ENCODE peak calls at places on chromosomes 2 and 18, in nine cellular contexts. One of them, this sample, is unnamed.

GRCh38 chr2:173903611-173904394 is 61.4 kb downstream of the SP3 start:
- DNase-seq in A549: no peak
- DNase-seq in endothelial cell of umbilical vein: no peak
- DNase-seq in testis: no peak
- DNase-seq in esophagus squamous epithelium: no peak
- DNase-seq in Peyer's patch: no peak
- DNase-seq in suprapubic skin: no peak
- DNase-seq in breast epithelium: no peak
- DNase-seq in uterus: no peak
- DNase-seq in this sample: no peak

GRCh38 chr18:13611058-13611615 is 115.2 kb downstream of the FAM210A start:
- DNase-seq in breast epithelium: peak; percentile 60
- DNase-seq in uterus: no peak
- DNase-seq in endothelial cell of umbilical vein: peak; percentile 56
- DNase-seq in suprapubic skin: no peak
- DNase-seq in testis: peak; percentile 31
- DNase-seq in A549: no peak
- DNase-seq in Peyer's patch: peak; percentile 70
- DNase-seq in esophagus squamous epithelium: no peak
- DNase-seq in this sample: no peak

GRCh38 chr2:239409976-239410375 is 9.2 kb upstream of the HDAC4 start:
- DNase-seq in uterus: no peak
- DNase-seq in A549: no peak
- DNase-seq in Peyer's patch: no peak
- DNase-seq in endothelial cell of umbilical vein: no peak
- DNase-seq in breast epithelium: no peak
- DNase-seq in suprapubic skin: no peak
- DNase-seq in esophagus squamous epithelium: no peak
- DNase-seq in testis: no peak
- DNase-seq in this sample: no peak

GRCh38 chr2:179410552-179411356 is 146.1 kb upstream of the SESTD1 start:
- DNase-seq in endothelial cell of umbilical vein: peak; percentile 60
- DNase-seq in breast epithelium: no peak
- DNase-seq in Peyer's patch: no peak
- DNase-seq in uterus: peak; percentile 20
- DNase-seq in esophagus squamous epithelium: no peak
- DNase-seq in A549: peak; percentile 62
- DNase-seq in testis: peak; percentile 72
- DNase-seq in suprapubic skin: no peak
- DNase-seq in this sample: peak; percentile 64

GRCh38 chr2:126687503-126687902 is 31.5 kb downstream of the GYPC start:
- DNase-seq in esophagus squamous epithelium: no peak
- DNase-seq in suprapubic skin: no peak
- DNase-seq in endothelial cell of umbilical vein: no peak
- DNase-seq in Peyer's patch: no peak
- DNase-seq in A549: no peak
- DNase-seq in breast epithelium: no peak
- DNase-seq in uterus: no peak
- DNase-seq in testis: no peak
- DNase-seq in this sample: no peak

GRCh38 chr18:50009772-50010171 is 185.2 kb downstream of the MYO5B start:
- DNase-seq in suprapubic skin: no peak
- DNase-seq in testis: peak; percentile 55
- DNase-seq in esophagus squamous epithelium: no peak
- DNase-seq in Peyer's patch: peak; percentile 22
- DNase-seq in uterus: no peak
- DNase-seq in A549: peak; percentile 37
- DNase-seq in endothelial cell of umbilical vein: peak; percentile 40
- DNase-seq in breast epithelium: peak; percentile 22
- DNase-seq in this sample: peak; percentile 67

GRCh38 chr2:163553601-163554000 is 182.2 kb downstream of the FIGN start:
- DNase-seq in breast epithelium: no peak
- DNase-seq in A549: no peak
- DNase-seq in testis: no peak
- DNase-seq in uterus: no peak
- DNase-seq in endothelial cell of umbilical vein: peak; percentile 76
- DNase-seq in Peyer's patch: no peak
- DNase-seq in esophagus squamous epithelium: no peak
- DNase-seq in suprapubic skin: no peak
- DNase-seq in this sample: no peak

GRCh38 chr2:111175615-111176014 is 54.9 kb downstream of the BCL2L11 start:
- DNase-seq in endothelial cell of umbilical vein: no peak
- DNase-seq in esophagus squamous epithelium: no peak
- DNase-seq in A549: no peak
- DNase-seq in uterus: no peak
- DNase-seq in Peyer's patch: no peak
- DNase-seq in suprapubic skin: no peak
- DNase-seq in breast epithelium: no peak
- DNase-seq in testis: no peak
- DNase-seq in this sample: no peak

GRCh38 chr2:74864728-74865722 is 31.1 kb downstream of the HK2 start:
- DNase-seq in uterus: no peak
- DNase-seq in suprapubic skin: no peak
- DNase-seq in Peyer's patch: no peak
- DNase-seq in testis: peak; percentile 50
- DNase-seq in esophagus squamous epithelium: no peak
- DNase-seq in breast epithelium: peak; percentile 50
- DNase-seq in A549: no peak
- DNase-seq in endothelial cell of umbilical vein: no peak
- DNase-seq in this sample: no peak

GRCh38 chr2:1041012-1041805 is 90.6 kb downstream of the SNTG2 start:
- DNase-seq in A549: no peak
- DNase-seq in uterus: no peak
- DNase-seq in esophagus squamous epithelium: no peak
- DNase-seq in endothelial cell of umbilical vein: no peak
- DNase-seq in breast epithelium: no peak
- DNase-seq in Peyer's patch: no peak
- DNase-seq in testis: no peak
- DNase-seq in suprapubic skin: no peak
- DNase-seq in this sample: peak; percentile 59

GRCh38 chr2:200863655-200864205 is 728 bp downstream of the CLK1 start:
- DNase-seq in A549: peak; percentile 39
- DNase-seq in Peyer's patch: no peak
- DNase-seq in esophagus squamous epithelium: no peak
- DNase-seq in testis: peak; percentile 40
- DNase-seq in endothelial cell of umbilical vein: no peak
- DNase-seq in breast epithelium: no peak
- DNase-seq in uterus: no peak
- DNase-seq in suprapubic skin: no peak
- DNase-seq in this sample: no peak

GRCh38 chr2:172074254-172074653 is 11.1 kb upstream of the DLX1 start:
- DNase-seq in esophagus squamous epithelium: no peak
- DNase-seq in testis: no peak
- DNase-seq in suprapubic skin: no peak
- DNase-seq in breast epithelium: no peak
- DNase-seq in A549: no peak
- DNase-seq in endothelial cell of umbilical vein: no peak
- DNase-seq in Peyer's patch: no peak
- DNase-seq in uterus: no peak
- DNase-seq in this sample: no peak

GRCh38 chr2:135664623-135665068 is 77.0 kb upstream of the UBXN4 start:
- DNase-seq in testis: no peak
- DNase-seq in Peyer's patch: no peak
- DNase-seq in esophagus squamous epithelium: no peak
- DNase-seq in uterus: no peak
- DNase-seq in suprapubic skin: no peak
- DNase-seq in endothelial cell of umbilical vein: peak; percentile 31
- DNase-seq in A549: no peak
- DNase-seq in breast epithelium: no peak
- DNase-seq in this sample: no peak

GRCh38 chr2:105750735-105751134 is 6.0 kb downstream of the NCK2 start:
- DNase-seq in uterus: no peak
- DNase-seq in suprapubic skin: peak; percentile 18
- DNase-seq in testis: no peak
- DNase-seq in esophagus squamous epithelium: no peak
- DNase-seq in A549: no peak
- DNase-seq in Peyer's patch: no peak
- DNase-seq in endothelial cell of umbilical vein: no peak
- DNase-seq in breast epithelium: no peak
- DNase-seq in this sample: no peak

DNA sequence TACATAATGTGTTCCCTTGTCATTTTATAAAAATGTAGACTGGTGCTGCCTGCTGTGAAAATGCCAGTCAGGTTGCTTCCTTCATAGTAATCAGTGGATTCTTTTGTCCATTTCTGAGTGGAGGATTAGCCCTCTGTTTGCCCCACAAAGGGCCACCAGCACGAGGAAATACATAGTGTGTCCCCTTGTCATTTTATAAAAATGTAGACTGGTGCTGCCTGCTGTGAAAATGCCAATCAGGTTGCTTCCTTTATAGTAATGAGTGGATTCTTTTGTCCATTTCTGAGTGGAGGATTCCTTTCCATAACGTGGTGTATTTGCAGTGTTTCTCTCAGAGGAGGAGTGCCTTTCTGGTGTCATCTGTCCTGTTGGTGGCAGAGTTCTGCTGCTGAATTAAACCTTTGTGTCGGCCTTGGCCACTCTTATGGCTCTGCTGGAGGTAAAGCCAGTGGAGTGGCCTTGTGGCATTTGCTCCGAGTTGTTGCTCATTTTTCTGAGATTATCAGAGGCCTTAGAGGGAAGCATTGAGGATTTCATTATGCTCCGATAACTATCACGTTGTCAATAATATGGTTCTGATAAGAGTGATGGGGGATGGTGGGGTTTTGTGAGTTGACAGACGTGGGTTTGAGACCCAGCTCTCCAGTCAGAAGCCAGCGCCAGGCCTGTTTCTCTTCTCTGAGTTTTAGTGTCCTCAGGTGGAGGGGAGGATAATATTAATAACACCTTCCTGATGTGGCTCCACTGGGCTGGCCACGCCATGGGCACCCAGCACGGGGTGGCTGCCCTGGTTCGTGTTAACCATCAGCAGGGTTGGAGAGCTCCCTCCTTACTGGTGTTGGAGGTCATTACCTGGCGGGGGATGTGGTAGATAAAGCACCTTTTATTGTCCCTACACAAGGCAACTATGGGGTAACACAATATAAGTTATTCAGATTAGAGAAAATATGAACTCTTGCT is 96.6 kb downstream of the NEDD4L start:
- DNase-seq in testis: peak; percentile 56
- DNase-seq in suprapubic skin: no peak
- DNase-seq in endothelial cell of umbilical vein: no peak
- DNase-seq in A549: no peak
- DNase-seq in Peyer's patch: no peak
- DNase-seq in esophagus squamous epithelium: no peak
- DNase-seq in breast epithelium: no peak
- DNase-seq in uterus: no peak
- DNase-seq in this sample: peak; percentile 30
- TF ChIP-seq CTCF in testis: no peak
- TF ChIP-seq CTCF in suprapubic skin: no peak
- TF ChIP-seq CTCF in endothelial cell of umbilical vein: no peak
- TF ChIP-seq CTCF in A549: no peak
- TF ChIP-seq CTCF in Peyer's patch: peak; percentile 40
- TF ChIP-seq CTCF in esophagus squamous epithelium: no peak
- TF ChIP-seq CTCF in breast epithelium: peak; percentile 34
- TF ChIP-seq CTCF in uterus: no peak
- TF ChIP-seq CTCF in this sample: no peak

GRCh38 chr2:21002814-21003192 is 41.1 kb downstream of the APOB start:
- DNase-seq in testis: no peak
- DNase-seq in Peyer's patch: no peak
- DNase-seq in esophagus squamous epithelium: no peak
- DNase-seq in breast epithelium: no peak
- DNase-seq in suprapubic skin: no peak
- DNase-seq in A549: no peak
- DNase-seq in endothelial cell of umbilical vein: no peak
- DNase-seq in uterus: no peak
- DNase-seq in this sample: no peak
- TF ChIP-seq POLR2A in testis: no peak
- TF ChIP-seq POLR2A in Peyer's patch: no peak
- TF ChIP-seq POLR2A in esophagus squamous epithelium: no peak
- TF ChIP-seq POLR2A in breast epithelium: no peak
- TF ChIP-seq POLR2A in suprapubic skin: no peak
- TF ChIP-seq POLR2A in A549: no peak
- TF ChIP-seq POLR2A in endothelial cell of umbilical vein: no peak
- TF ChIP-seq POLR2A in uterus: no peak
- TF ChIP-seq POLR2A in this sample: no peak

GRCh38 chr2:197515277-197515797 is 529 bp upstream of the MOB4 start:
- DNase-seq in breast epithelium: no peak
- DNase-seq in Peyer's patch: no peak
- DNase-seq in suprapubic skin: no peak
- DNase-seq in uterus: no peak
- DNase-seq in A549: no peak
- DNase-seq in endothelial cell of umbilical vein: no peak
- DNase-seq in testis: no peak
- DNase-seq in esophagus squamous epithelium: no peak
- DNase-seq in this sample: no peak

GRCh38 chr2:197517150-197517549 is 1.3 kb downstream of the MOB4 start:
- DNase-seq in A549: no peak
- DNase-seq in Peyer's patch: no peak
- DNase-seq in breast epithelium: no peak
- DNase-seq in suprapubic skin: no peak
- DNase-seq in endothelial cell of umbilical vein: no peak
- DNase-seq in uterus: no peak
- DNase-seq in testis: no peak
- DNase-seq in esophagus squamous epithelium: no peak
- DNase-seq in this sample: no peak

GRCh38 chr2:197514754-197515153 is 1.1 kb upstream of the MOB4 start:
- DNase-seq in Peyer's patch: no peak
- DNase-seq in esophagus squamous epithelium: no peak
- DNase-seq in endothelial cell of umbilical vein: no peak
- DNase-seq in uterus: no peak
- DNase-seq in A549: no peak
- DNase-seq in testis: no peak
- DNase-seq in suprapubic skin: no peak
- DNase-seq in breast epithelium: no peak
- DNase-seq in this sample: no peak

GRCh38 chr2:197515798-197516761 is at the start of gene MOB4:
- DNase-seq in breast epithelium: peak; percentile 88
- DNase-seq in testis: peak; percentile 96
- DNase-seq in Peyer's patch: peak; percentile 93
- DNase-seq in esophagus squamous epithelium: peak; percentile 71
- DNase-seq in suprapubic skin: peak; percentile 96
- DNase-seq in uterus: peak; percentile 92
- DNase-seq in endothelial cell of umbilical vein: peak; percentile 97
- DNase-seq in A549: peak; percentile 96
- DNase-seq in this sample: peak; percentile 96
- TF ChIP-seq CTCF in breast epithelium: no peak
- TF ChIP-seq CTCF in testis: no peak
- TF ChIP-seq CTCF in Peyer's patch: peak; percentile 9
- TF ChIP-seq CTCF in esophagus squamous epithelium: no peak
- TF ChIP-seq CTCF in suprapubic skin: no peak
- TF ChIP-seq CTCF in uterus: no peak
- TF ChIP-seq CTCF in endothelial cell of umbilical vein: no peak
- TF ChIP-seq CTCF in A549: no peak
- TF ChIP-seq CTCF in this sample: no peak

DNA sequence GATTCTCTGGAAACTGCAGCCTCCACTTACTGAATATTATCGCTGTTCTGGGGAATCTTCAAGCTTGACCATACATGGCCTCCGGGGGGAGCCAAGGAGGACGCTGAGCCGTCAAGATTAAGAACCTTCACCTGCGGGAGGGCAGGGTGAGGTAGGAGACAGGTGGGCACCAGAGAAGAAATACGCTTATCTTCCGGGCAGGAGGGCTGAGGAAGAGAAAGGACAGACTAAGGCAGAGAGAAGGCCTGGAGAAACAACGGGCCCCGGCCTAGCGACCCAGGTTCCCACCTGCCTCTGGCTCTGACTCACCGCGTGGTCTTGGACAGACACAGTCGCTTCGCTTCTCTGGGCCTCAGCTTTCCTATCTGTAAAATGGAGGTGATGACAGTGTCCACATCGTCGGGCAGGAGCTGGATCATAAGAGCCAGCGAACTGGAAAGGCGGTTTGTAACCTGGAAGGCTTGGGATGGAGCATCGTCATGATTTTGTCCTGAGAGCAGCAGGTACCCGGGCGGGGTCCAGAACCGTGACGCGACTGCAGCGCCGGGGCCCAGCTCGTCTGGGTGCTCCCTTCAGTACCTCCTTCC is 659 bp downstream of the ZNF142 start:
- DNase-seq in breast epithelium: no peak
- DNase-seq in endothelial cell of umbilical vein: peak; percentile 67
- DNase-seq in uterus: no peak
- DNase-seq in esophagus squamous epithelium: no peak
- DNase-seq in suprapubic skin: no peak
- DNase-seq in A549: peak; percentile 75
- DNase-seq in Peyer's patch: peak; percentile 65
- DNase-seq in testis: peak; percentile 57
- DNase-seq in this sample: peak; percentile 36
- TF ChIP-seq POLR2A in breast epithelium: no peak
- TF ChIP-seq POLR2A in endothelial cell of umbilical vein: peak; percentile 5
- TF ChIP-seq POLR2A in uterus: no peak
- TF ChIP-seq POLR2A in esophagus squamous epithelium: no peak
- TF ChIP-seq POLR2A in suprapubic skin: no peak
- TF ChIP-seq POLR2A in A549: no peak
- TF ChIP-seq POLR2A in Peyer's patch: no peak
- TF ChIP-seq POLR2A in testis: no peak
- TF ChIP-seq POLR2A in this sample: no peak

This sample was measured in body of pancreas.